ENCODE peak calls at places on chromosomes 2 and 18, in ten cellular contexts. One of them, this sample, is unnamed.
A peak's percentile ranks its signal among the peaks of the same experiment; 100 is the strongest.

GRCh38 chr18:69240275-69240674 is 160.4 kb upstream of the DOK6 start:
- DNase-seq in upper lobe of left lung: no peak
- DNase-seq in AG08395: no peak
- DNase-seq in MM.1S: no peak
- DNase-seq in EL: no peak
- DNase-seq in foreskin keratinocyte: no peak
- DNase-seq in choroid plexus epithelial cell: no peak
- DNase-seq in GM13976: no peak
- DNase-seq in germinal center: no peak
- DNase-seq in GM10248: no peak
- DNase-seq in this sample: no peak

GRCh38 chr18:49249523-49249922 is 210.9 kb downstream of the DYM start:
- DNase-seq in AG08395: peak; percentile 78
- DNase-seq in GM10248: no peak
- DNase-seq in MM.1S: no peak
- DNase-seq in germinal center: no peak
- DNase-seq in upper lobe of left lung: no peak
- DNase-seq in GM13976: no peak
- DNase-seq in choroid plexus epithelial cell: peak; percentile 75
- DNase-seq in EL: peak; percentile 87
- DNase-seq in foreskin keratinocyte: peak; percentile 83
- DNase-seq in this sample: no peak

GRCh38 chr2:28952806-28953190 is 28.3 kb upstream of the TOGARAM2 start:
- DNase-seq in EL: no peak
- DNase-seq in germinal center: no peak
- DNase-seq in MM.1S: no peak
- DNase-seq in foreskin keratinocyte: no peak
- DNase-seq in GM13976: no peak
- DNase-seq in AG08395: no peak
- DNase-seq in choroid plexus epithelial cell: peak; percentile 26
- DNase-seq in GM10248: no peak
- DNase-seq in upper lobe of left lung: no peak
- DNase-seq in this sample: no peak

GRCh38 chr18:55337908-55338521 is 250.0 kb downstream of the TCF4 start:
- DNase-seq in MM.1S: no peak
- DNase-seq in upper lobe of left lung: no peak
- DNase-seq in choroid plexus epithelial cell: no peak
- DNase-seq in GM10248: no peak
- DNase-seq in GM13976: no peak
- DNase-seq in germinal center: no peak
- DNase-seq in EL: no peak
- DNase-seq in AG08395: no peak
- DNase-seq in foreskin keratinocyte: no peak
- DNase-seq in this sample: no peak

GRCh38 chr2:132489150-132489549 is 72.5 kb downstream of the GPR39 start:
- DNase-seq in EL: no peak
- DNase-seq in foreskin keratinocyte: no peak
- DNase-seq in choroid plexus epithelial cell: peak; percentile 9
- DNase-seq in AG08395: peak; percentile 33
- DNase-seq in GM10248: no peak
- DNase-seq in upper lobe of left lung: no peak
- DNase-seq in MM.1S: no peak
- DNase-seq in GM13976: no peak
- DNase-seq in germinal center: no peak
- DNase-seq in this sample: peak; percentile 65

GRCh38 chr2:188042412-188042811 is 249.3 kb upstream of the GULP1 start:
- DNase-seq in GM13976: no peak
- DNase-seq in germinal center: no peak
- DNase-seq in MM.1S: no peak
- DNase-seq in EL: peak; percentile 55
- DNase-seq in GM10248: no peak
- DNase-seq in upper lobe of left lung: no peak
- DNase-seq in AG08395: peak; percentile 41
- DNase-seq in choroid plexus epithelial cell: peak; percentile 78
- DNase-seq in foreskin keratinocyte: peak; percentile 47
- DNase-seq in this sample: no peak

GRCh38 chr18:27921392-27921791 is 255.5 kb downstream of the CDH2 start:
- DNase-seq in AG08395: no peak
- DNase-seq in EL: no peak
- DNase-seq in germinal center: no peak
- DNase-seq in foreskin keratinocyte: no peak
- DNase-seq in upper lobe of left lung: no peak
- DNase-seq in MM.1S: no peak
- DNase-seq in choroid plexus epithelial cell: no peak
- DNase-seq in GM10248: no peak
- DNase-seq in GM13976: no peak
- DNase-seq in this sample: peak; percentile 27

GRCh38 chr2:67255933-67256615 is 141.1 kb upstream of the ETAA1 start:
- DNase-seq in GM10248: no peak
- DNase-seq in germinal center: no peak
- DNase-seq in upper lobe of left lung: no peak
- DNase-seq in choroid plexus epithelial cell: peak; percentile 93
- DNase-seq in GM13976: no peak
- DNase-seq in MM.1S: no peak
- DNase-seq in AG08395: no peak
- DNase-seq in EL: peak; percentile 36
- DNase-seq in foreskin keratinocyte: peak; percentile 83
- DNase-seq in this sample: no peak

GRCh38 chr2:86338778-86339295 is 1.4 kb upstream of the REEP1 start:
- DNase-seq in EL: no peak
- DNase-seq in germinal center: no peak
- DNase-seq in AG08395: no peak
- DNase-seq in MM.1S: no peak
- DNase-seq in GM13976: no peak
- DNase-seq in upper lobe of left lung: no peak
- DNase-seq in GM10248: no peak
- DNase-seq in foreskin keratinocyte: no peak
- DNase-seq in choroid plexus epithelial cell: no peak
- DNase-seq in this sample: peak; percentile 46

GRCh38 chr2:233422050-233422639 is 67.9 kb downstream of the DGKD start:
- DNase-seq in germinal center: peak; percentile 72
- DNase-seq in choroid plexus epithelial cell: peak; percentile 43
- DNase-seq in AG08395: no peak
- DNase-seq in MM.1S: no peak
- DNase-seq in upper lobe of left lung: peak; percentile 96
- DNase-seq in EL: no peak
- DNase-seq in foreskin keratinocyte: no peak
- DNase-seq in GM13976: peak; percentile 76
- DNase-seq in GM10248: peak; percentile 70
- DNase-seq in this sample: no peak

GRCh38 chr18:34772887-34773286 is 62.8 kb downstream of the DTNA start:
- DNase-seq in choroid plexus epithelial cell: peak; percentile 57
- DNase-seq in foreskin keratinocyte: no peak
- DNase-seq in germinal center: no peak
- DNase-seq in AG08395: peak; percentile 16
- DNase-seq in upper lobe of left lung: no peak
- DNase-seq in MM.1S: no peak
- DNase-seq in EL: peak; percentile 56
- DNase-seq in GM10248: no peak
- DNase-seq in GM13976: no peak
- DNase-seq in this sample: no peak

This sample was measured in retina.